ENCODE peak calls at places on chromosomes 12 and 14, in five cellular contexts. M is GM23248, G is HCT116, W is neural progenitor cell, A is hepatocyte. L is an unnamed sample.

GRCh38 chr12:27226319-27226984 is 17.6 kb upstream of the STK38L start:
- DNase-seq in M (no peak), W (peak), A (peak), G (no peak), L (no peak)

GRCh38 chr12:114681149-114681849 is 2.7 kb downstream of the TBX3 start:
- DNase-seq in W (no peak), G (no peak), M (peak), A (no peak), L (no peak)

GRCh38 chr12:22377731-22378496 is 43.4 kb upstream of the ST8SIA1 start:
- DNase-seq in W (no peak), A (peak), G (no peak), M (no peak), L (no peak)

GRCh38 chr12:90323217-90323616 is 614.6 kb upstream of the ATP2B1 start:
- DNase-seq in A (no peak), G (no peak), W (no peak), M (no peak), L (no peak)

GRCh38 chr14:102799684-102800562 is 22.7 kb downstream of the TRAF3 start:
- DNase-seq in M (peak), W (no peak), G (no peak), A (no peak), L (no peak)

GRCh38 chr14:88043523-88043922 is 38.6 kb downstream of the GPR65 start:
- DNase-seq in M (no peak), G (no peak), W (no peak), A (no peak), L (no peak)

GRCh38 chr14:24241829-24242443 is 487 bp downstream of the TINF2 start:
- DNase-seq in M (peak), A (peak), G (peak), W (peak), L (peak)

GRCh38 chr12:78712834-78713455 is 151.6 kb upstream of the SYT1 start:
- DNase-seq in A (no peak), W (peak), G (no peak), M (no peak), L (no peak)

GRCh38 chr12:47388712-47389111 is 309.0 kb upstream of the AMIGO2 start:
- DNase-seq in M (no peak), G (no peak), W (no peak), A (no peak), L (no peak)

GRCh38 chr14:60206249-60206670 is 41.1 kb upstream of the DHRS7 start:
- DNase-seq in A (no peak), G (no peak), M (no peak), W (no peak), L (no peak)

GRCh38 chr12:104610513-104611235 is 153.9 kb downstream of the CHST11 start:
- DNase-seq in G (no peak), M (no peak), W (no peak), A (no peak), L (no peak)

GRCh38 chr14:70897475-70897874 is 9.8 kb upstream of the PCNX1 start:
- DNase-seq in M (peak), G (no peak), W (no peak), A (no peak), L (no peak)

GRCh38 chr14:102125546-102125945 is 14.2 kb upstream of the WDR20 start:
- DNase-seq in W (no peak), G (no peak), A (peak), M (no peak), L (no peak)

GRCh38 chr14:23025181-23025788 is 9.4 kb downstream of the PSMB5 start:
- DNase-seq in A (no peak), M (no peak), G (no peak), W (no peak), L (no peak)

GRCh38 chr12:94267530-94267877 is 119.1 kb downstream of the PLXNC1 start:
- DNase-seq in G (no peak), A (no peak), W (no peak), M (no peak), L (no peak)

GRCh38 chr12:68119724-68120211 is 39.8 kb downstream of the IFNG start:
- DNase-seq in A (no peak), W (no peak), G (no peak), M (no peak), L (peak)

GRCh38 chr12:18382486-18382885 is 121.2 kb downstream of the PIK3C2G start:
- DNase-seq in G (no peak), W (no peak), A (peak), M (peak), L (no peak)

GRCh38 chr12:96497800-96498199 is 8.4 kb downstream of the CFAP54 start:
- DNase-seq in W (no peak), G (no peak), A (no peak), M (no peak), L (no peak)

GRCh38 chr12:64669270-64669842 is 59.1 kb downstream of the RASSF3 start:
- DNase-seq in M (no peak), G (no peak), W (no peak), A (no peak), L (peak)

GRCh38 chr12:101670007-101670671 is 27.3 kb upstream of the CHPT1 start:
- DNase-seq in M (peak), G (peak), A (peak), W (peak), L (peak)

GRCh38 chr12:91272456-91273063 is 89.9 kb upstream of the DCN start:
- DNase-seq in W (peak), M (no peak), A (no peak), G (no peak), L (no peak)

GRCh38 chr12:27076930-27077329 is 5.4 kb downstream of the C12orf71 start:
- DNase-seq in W (no peak), G (no peak), A (no peak), M (peak), L (no peak)

GRCh38 chr12:12467701-12468218 is 94.9 kb downstream of the DUSP16 start:
- DNase-seq in G (no peak), M (no peak), W (no peak), A (no peak), L (no peak)

GRCh38 chr14:100609331-100609870 is 22.2 kb upstream of the BEGAIN start:
- DNase-seq in G (no peak), A (no peak), M (no peak), W (no peak), L (no peak)

GRCh38 chr12:121534495-121535148 is 46.2 kb downstream of the KDM2B start:
- DNase-seq in W (peak), A (no peak), M (no peak), G (no peak), L (peak)

GRCh38 chr12:4421590-4422031 is 24.0 kb downstream of the FGF6 start:
- DNase-seq in W (peak), A (peak), M (peak), G (peak), L (peak)

GRCh38 chr12:105843989-105844768 is 294.6 kb downstream of the NUAK1 start:
- DNase-seq in A (peak), G (no peak), M (peak), W (no peak), L (no peak)

GRCh38 chr12:66190519-66191406 is 1.7 kb downstream of the IRAK3 start:
- DNase-seq in G (no peak), M (peak), A (no peak), W (no peak), L (no peak)

GRCh38 chr14:52860910-52861309 is 69.5 kb upstream of the GNPNAT1 start:
- DNase-seq in W (no peak), M (no peak), A (no peak), G (no peak), L (no peak)
- TF ChIP-seq EZH2phosphoT487 in W (no peak), M (no peak), A (no peak), G (no peak), L (no peak)

DNA sequence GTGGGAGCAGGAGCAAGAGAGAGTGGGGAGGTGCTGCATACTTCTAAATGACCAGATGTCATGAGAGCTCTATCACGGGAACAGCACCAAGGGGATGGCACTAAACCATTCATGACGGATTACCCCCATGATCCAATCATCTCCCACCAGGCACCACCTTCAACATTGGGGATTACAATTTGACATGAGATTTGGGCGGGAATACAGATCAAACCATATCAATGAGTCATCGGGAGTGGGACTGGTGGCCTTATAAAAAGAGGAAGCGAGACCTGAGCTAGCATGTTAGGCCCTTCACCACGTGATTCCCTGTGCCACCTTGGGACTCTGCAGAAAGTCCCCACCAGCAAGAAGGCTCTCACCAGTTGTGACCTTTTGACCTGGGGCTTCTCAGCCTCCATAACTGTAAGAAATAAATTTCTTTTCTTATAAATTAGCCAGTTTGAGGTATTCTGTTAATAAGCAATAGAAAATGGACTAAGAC is 28.7 kb downstream of the COX8C start:
- DNase-seq in G (no peak), A (no peak), M (no peak), W (no peak), L (peak)
- TF ChIP-seq EZH2phosphoT487 in G (no peak), A (no peak), M (no peak), W (no peak), L (no peak)

DNA sequence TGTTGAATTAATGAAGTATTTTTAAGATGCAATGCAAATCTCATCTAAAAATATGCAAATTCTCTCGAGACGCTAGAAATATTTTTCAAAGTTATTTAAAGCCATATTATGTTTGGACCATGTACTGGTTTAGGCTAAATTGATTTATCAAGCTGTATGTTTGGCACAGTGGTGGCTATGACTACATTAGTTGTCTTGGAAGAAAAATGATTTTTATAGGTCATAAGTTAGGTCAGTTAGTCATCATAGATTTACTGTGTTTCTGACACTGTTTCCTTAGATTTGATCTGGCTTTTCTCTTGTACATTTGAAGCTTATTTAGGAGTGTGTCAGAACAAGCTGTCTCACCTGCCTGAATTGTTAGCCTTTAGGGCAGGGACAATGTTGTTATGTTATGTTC is 161.1 kb upstream of the FBXO33 start:
- DNase-seq in M (no peak), W (no peak), A (no peak), G (no peak), L (no peak)
- TF ChIP-seq EZH2phosphoT487 in M (no peak), W (no peak), A (no peak), G (no peak), L (no peak)

GRCh38 chr12:43992856-43993255 is 157.0 kb downstream of the TMEM117 start:
- DNase-seq in G (no peak), A (no peak), M (no peak), W (no peak), L (no peak)

DNA sequence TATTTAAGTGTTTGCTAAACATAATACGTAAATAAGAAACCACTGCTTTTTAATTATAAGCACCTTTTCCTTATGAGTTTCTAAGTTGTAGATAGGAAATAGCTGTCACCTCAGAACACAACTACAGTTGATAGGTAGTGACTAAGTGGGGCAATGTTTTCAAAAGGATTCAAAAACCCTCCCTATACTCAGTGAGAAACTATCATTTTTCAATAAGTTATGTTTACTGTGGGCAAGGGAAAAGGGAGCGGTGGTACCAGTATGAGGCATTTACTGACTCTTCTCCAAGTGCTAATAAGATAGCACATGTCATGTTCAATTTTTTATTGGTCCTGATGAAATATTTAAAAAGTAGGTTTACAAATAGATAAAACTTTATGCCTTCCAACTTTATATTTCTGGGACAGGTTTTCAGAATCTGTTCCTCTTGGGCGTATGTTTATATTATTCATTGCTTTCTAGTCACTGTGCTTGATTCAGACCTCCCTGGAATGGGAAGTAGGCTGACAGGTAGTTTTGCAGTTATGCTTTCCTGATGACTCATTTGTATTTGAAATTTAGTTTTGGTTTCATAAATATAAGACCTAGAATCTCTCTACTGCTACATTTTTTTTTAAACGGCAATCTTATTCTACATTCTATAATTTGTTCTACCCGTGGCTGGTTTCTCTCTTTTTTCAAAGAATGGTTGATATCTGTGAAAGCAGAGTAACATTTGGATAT is 153.1 kb downstream of the TMEM117 start:
- DNase-seq in A (no peak), M (peak), W (no peak), G (no peak), L (peak)
- TF ChIP-seq EZH2phosphoT487 in A (no peak), M (no peak), W (no peak), G (no peak), L (no peak)

GRCh38 chr12:115770643-115771042 is 506.9 kb downstream of the MED13L start:
- DNase-seq in G (no peak), M (no peak), A (no peak), W (no peak), L (no peak)
- TF ChIP-seq EZH2phosphoT487 in G (no peak), M (no peak), A (no peak), W (no peak), L (no peak)

DNA sequence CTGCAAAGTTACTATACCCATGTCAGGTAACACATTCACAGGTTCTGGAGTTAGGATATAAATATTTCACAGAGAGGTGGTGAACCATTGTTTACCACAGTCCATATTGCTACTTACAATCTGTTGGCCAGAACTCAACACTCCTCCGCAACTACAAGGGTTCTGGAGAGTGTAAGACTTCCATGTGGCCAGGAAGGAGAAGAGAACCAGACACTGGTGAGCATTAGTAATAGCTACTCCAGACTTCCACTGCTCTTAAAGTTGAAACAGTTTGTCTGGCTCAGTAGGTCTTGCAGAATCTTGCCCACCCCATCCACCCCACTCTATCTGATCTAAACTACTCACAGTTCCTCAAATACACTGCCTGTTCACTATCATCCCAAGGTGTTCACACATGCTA is 369.6 kb downstream of the DUSP6 start:
- DNase-seq in A (no peak), M (no peak), G (no peak), W (no peak), L (no peak)
- TF ChIP-seq EZH2phosphoT487 in A (no peak), M (no peak), G (no peak), W (no peak), L (no peak)

GRCh38 chr12:113270709-113271009 is 49.4 kb downstream of the TPCN1 start:
- DNase-seq in M (no peak), W (no peak), G (no peak), A (no peak), L (no peak)

GRCh38 chr12:113267621-113268020 is 46.4 kb downstream of the TPCN1 start:
- DNase-seq in A (no peak), W (no peak), M (no peak), G (no peak), L (no peak)

GRCh38 chr12:113268621-113269020 is 47.4 kb downstream of the TPCN1 start:
- DNase-seq in G (no peak), M (no peak), W (no peak), A (no peak), L (no peak)

GRCh38 chr12:113268136-113268535 is 46.9 kb downstream of the TPCN1 start:
- DNase-seq in G (no peak), W (no peak), M (no peak), A (no peak), L (no peak)

GRCh38 chr12:113269257-113269943 is 48.1 kb downstream of the TPCN1 start:
- DNase-seq in A (no peak), M (no peak), W (no peak), G (no peak), L (no peak)
- TF ChIP-seq EZH2phosphoT487 in A (no peak), M (no peak), W (no peak), G (no peak), L (no peak)

GRCh38 chr12:6223545-6223944 is 23.3 kb downstream of the CD9 start:
- DNase-seq in W (no peak), G (no peak), A (no peak), M (no peak), L (no peak)

GRCh38 chr12:6226002-6226700 is 26.0 kb downstream of the CD9 start:
- DNase-seq in A (peak), W (no peak), G (no peak), M (peak), L (no peak)

GRCh38 chr12:6226701-6227096 is 26.5 kb downstream of the CD9 start:
- DNase-seq in A (peak), M (peak), W (no peak), G (no peak), L (no peak)

GRCh38 chr12:6225630-6226001 is 25.4 kb downstream of the CD9 start:
- DNase-seq in A (peak), W (no peak), G (no peak), M (peak), L (no peak)

GRCh38 chr12:6224550-6224949 is 24.4 kb downstream of the CD9 start:
- DNase-seq in A (peak), M (peak), W (no peak), G (no peak), L (no peak)
- TF ChIP-seq EZH2phosphoT487 in A (no peak), M (no peak), W (no peak), G (no peak), L (no peak)

GRCh38 chr14:91753501-91754128 is 21.7 kb upstream of the CATSPERB start:
- DNase-seq in G (no peak), W (no peak), M (peak), A (no peak), L (no peak)
- TF ChIP-seq EZH2phosphoT487 in G (no peak), W (no peak), M (no peak), A (no peak), L (no peak)

DNA sequence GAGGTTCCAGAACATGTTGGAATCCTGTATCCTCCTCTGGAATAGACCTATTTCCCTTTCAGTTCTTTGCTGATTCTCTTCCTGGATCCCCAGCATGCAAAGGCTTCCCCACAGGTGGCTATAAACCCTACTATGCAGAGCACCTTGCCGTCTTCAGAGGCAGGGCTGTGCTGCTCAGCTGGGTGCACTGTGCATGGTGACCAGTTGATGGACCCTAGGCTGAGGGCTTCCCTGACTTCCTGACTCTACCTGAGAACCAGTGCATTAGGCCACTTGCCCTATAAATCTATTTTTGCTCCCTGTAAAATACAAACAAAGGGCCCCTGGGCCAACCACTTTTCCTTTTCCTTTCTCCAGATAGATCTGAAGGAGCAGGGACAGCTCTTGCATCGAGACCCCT is 14.1 kb downstream of the ZNF219 start:
- DNase-seq in A (no peak), W (no peak), M (no peak), G (no peak), L (no peak)
- TF ChIP-seq EZH2phosphoT487 in A (no peak), W (no peak), M (no peak), G (no peak), L (no peak)